ENCODE peak calls at places on chromosomes 5 and 9, in seven cellular contexts. One of them, this sample, is unnamed. For H3K36me3, the result is how much of the 10 kb centered on the place peaks cover.

GRCh38 chr9:125758986-125759811 is 12.0 kb downstream of the PBX3 start:
- DNase-seq in effector memory CD4-positive, alpha-beta T cell: no peak
- DNase-seq in psoas muscle: no peak
- DNase-seq in DND-41: no peak
- DNase-seq in spleen: peak
- DNase-seq in aorta: peak
- DNase-seq in kidney epithelial cell: no peak
- DNase-seq in this sample: no peak

GRCh38 chr5:146753618-146754123 is 124.9 kb downstream of the PPP2R2B start:
- DNase-seq in effector memory CD4-positive, alpha-beta T cell: no peak
- DNase-seq in psoas muscle: no peak
- DNase-seq in DND-41: no peak
- DNase-seq in spleen: no peak
- DNase-seq in aorta: no peak
- DNase-seq in kidney epithelial cell: no peak
- DNase-seq in this sample: peak

GRCh38 chr9:137273616-137274320 is 3.8 kb upstream of the TOR4A start:
- DNase-seq in effector memory CD4-positive, alpha-beta T cell: no peak
- DNase-seq in psoas muscle: no peak
- DNase-seq in DND-41: no peak
- DNase-seq in spleen: peak
- DNase-seq in aorta: no peak
- DNase-seq in kidney epithelial cell: no peak
- DNase-seq in this sample: no peak

GRCh38 chr9:97849980-97850379 is 3.0 kb upstream of the FOXE1 start:
- DNase-seq in effector memory CD4-positive, alpha-beta T cell: no peak
- DNase-seq in psoas muscle: no peak
- DNase-seq in DND-41: no peak
- DNase-seq in spleen: no peak
- DNase-seq in aorta: no peak
- DNase-seq in kidney epithelial cell: no peak
- DNase-seq in this sample: no peak

GRCh38 chr9:107363511-107364182 is 80.6 kb downstream of the RAD23B start:
- DNase-seq in effector memory CD4-positive, alpha-beta T cell: no peak
- DNase-seq in psoas muscle: no peak
- DNase-seq in DND-41: no peak
- DNase-seq in spleen: no peak
- DNase-seq in aorta: no peak
- DNase-seq in kidney epithelial cell: no peak
- DNase-seq in this sample: no peak

GRCh38 chr9:115104908-115105307 is 13.0 kb downstream of the TNC start:
- DNase-seq in effector memory CD4-positive, alpha-beta T cell: no peak
- DNase-seq in psoas muscle: no peak
- DNase-seq in DND-41: no peak
- DNase-seq in spleen: no peak
- DNase-seq in aorta: no peak
- DNase-seq in kidney epithelial cell: no peak
- DNase-seq in this sample: no peak

GRCh38 chr9:3794005-3794404 is 268.2 kb upstream of the RFX3 start:
- DNase-seq in effector memory CD4-positive, alpha-beta T cell: no peak
- DNase-seq in psoas muscle: no peak
- DNase-seq in DND-41: no peak
- DNase-seq in spleen: no peak
- DNase-seq in aorta: no peak
- DNase-seq in kidney epithelial cell: peak
- DNase-seq in this sample: no peak

GRCh38 chr5:175216991-175217390 is 227.0 kb downstream of the DRD1 start:
- DNase-seq in effector memory CD4-positive, alpha-beta T cell: no peak
- DNase-seq in psoas muscle: peak
- DNase-seq in DND-41: no peak
- DNase-seq in spleen: no peak
- DNase-seq in aorta: peak
- DNase-seq in kidney epithelial cell: no peak
- DNase-seq in this sample: no peak

GRCh38 chr5:151298063-151298462 is 5.5 kb downstream of the SLC36A3 start:
- DNase-seq in effector memory CD4-positive, alpha-beta T cell: no peak
- DNase-seq in psoas muscle: no peak
- DNase-seq in DND-41: peak
- DNase-seq in spleen: no peak
- DNase-seq in aorta: no peak
- DNase-seq in kidney epithelial cell: no peak
- DNase-seq in this sample: peak

GRCh38 chr9:8486095-8486494 is 686.5 kb upstream of the DMAC1 start:
- DNase-seq in effector memory CD4-positive, alpha-beta T cell: no peak
- DNase-seq in psoas muscle: peak
- DNase-seq in DND-41: peak
- DNase-seq in spleen: no peak
- DNase-seq in aorta: no peak
- DNase-seq in kidney epithelial cell: peak
- DNase-seq in this sample: no peak

GRCh38 chr5:151870820-151871219 is 53.8 kb downstream of the GLRA1 start:
- DNase-seq in effector memory CD4-positive, alpha-beta T cell: no peak
- DNase-seq in psoas muscle: no peak
- DNase-seq in DND-41: no peak
- DNase-seq in spleen: no peak
- DNase-seq in aorta: no peak
- DNase-seq in kidney epithelial cell: peak
- DNase-seq in this sample: no peak

GRCh38 chr5:98031496-98031895 is 742.0 kb upstream of the RGMB start:
- DNase-seq in effector memory CD4-positive, alpha-beta T cell: no peak
- DNase-seq in psoas muscle: no peak
- DNase-seq in DND-41: no peak
- DNase-seq in spleen: no peak
- DNase-seq in aorta: no peak
- DNase-seq in kidney epithelial cell: no peak
- DNase-seq in this sample: no peak

GRCh38 chr5:127428748-127429147 is 88.7 kb upstream of the PRRC1 start:
- DNase-seq in effector memory CD4-positive, alpha-beta T cell: no peak
- DNase-seq in psoas muscle: no peak
- DNase-seq in DND-41: no peak
- DNase-seq in spleen: no peak
- DNase-seq in aorta: no peak
- DNase-seq in kidney epithelial cell: no peak
- DNase-seq in this sample: no peak

GRCh38 chr5:109196486-109196885 is 213.3 kb downstream of the PJA2 start:
- DNase-seq in effector memory CD4-positive, alpha-beta T cell: no peak
- DNase-seq in psoas muscle: no peak
- DNase-seq in DND-41: no peak
- DNase-seq in spleen: no peak
- DNase-seq in aorta: no peak
- DNase-seq in kidney epithelial cell: no peak
- DNase-seq in this sample: no peak

GRCh38 chr5:109191153-109191558 is 218.6 kb downstream of the PJA2 start:
- DNase-seq in effector memory CD4-positive, alpha-beta T cell: no peak
- DNase-seq in psoas muscle: no peak
- DNase-seq in DND-41: no peak
- DNase-seq in spleen: no peak
- DNase-seq in aorta: no peak
- DNase-seq in kidney epithelial cell: no peak
- DNase-seq in this sample: no peak

GRCh38 chr5:109195667-109196066 is 214.1 kb downstream of the PJA2 start:
- DNase-seq in effector memory CD4-positive, alpha-beta T cell: no peak
- DNase-seq in psoas muscle: no peak
- DNase-seq in DND-41: no peak
- DNase-seq in spleen: no peak
- DNase-seq in aorta: no peak
- DNase-seq in kidney epithelial cell: no peak
- DNase-seq in this sample: no peak

GRCh38 chr5:109192543-109193281 is 217.1 kb downstream of the PJA2 start:
- DNase-seq in effector memory CD4-positive, alpha-beta T cell: no peak
- DNase-seq in psoas muscle: no peak
- DNase-seq in DND-41: no peak
- DNase-seq in spleen: no peak
- DNase-seq in aorta: no peak
- DNase-seq in kidney epithelial cell: no peak
- DNase-seq in this sample: no peak

DNA sequence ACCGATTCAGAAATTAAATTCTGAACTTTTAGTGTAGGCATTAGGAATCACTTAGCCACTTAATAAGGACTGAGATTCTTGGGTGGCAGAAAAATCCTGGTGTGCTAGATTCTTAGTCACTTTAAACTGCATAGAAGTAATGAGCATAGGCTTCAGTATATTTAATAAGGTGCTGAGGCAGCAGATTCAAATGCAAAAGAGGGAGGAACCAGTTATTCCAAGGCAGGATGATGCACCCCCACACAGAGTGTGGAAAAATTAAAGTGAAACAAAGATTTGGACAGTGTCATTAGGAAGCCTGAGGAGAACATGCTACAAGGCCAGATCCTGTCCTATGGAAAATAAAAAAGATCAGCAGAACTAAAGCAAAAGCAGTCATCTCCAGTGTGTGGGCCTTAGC is 217.7 kb downstream of the PJA2 start:
- DNase-seq in effector memory CD4-positive, alpha-beta T cell: no peak
- DNase-seq in psoas muscle: no peak
- DNase-seq in DND-41: no peak
- DNase-seq in spleen: no peak
- DNase-seq in aorta: no peak
- DNase-seq in kidney epithelial cell: no peak
- DNase-seq in this sample: no peak
- H3K36me3 ChIP-seq in effector memory CD4-positive, alpha-beta T cell: under half
- H3K36me3 ChIP-seq in psoas muscle: under half
- H3K36me3 ChIP-seq in DND-41: under half
- H3K36me3 ChIP-seq in spleen: under half
- H3K36me3 ChIP-seq in aorta: under half
- H3K36me3 ChIP-seq in kidney epithelial cell: under half
- H3K36me3 ChIP-seq in this sample: under half

DNA sequence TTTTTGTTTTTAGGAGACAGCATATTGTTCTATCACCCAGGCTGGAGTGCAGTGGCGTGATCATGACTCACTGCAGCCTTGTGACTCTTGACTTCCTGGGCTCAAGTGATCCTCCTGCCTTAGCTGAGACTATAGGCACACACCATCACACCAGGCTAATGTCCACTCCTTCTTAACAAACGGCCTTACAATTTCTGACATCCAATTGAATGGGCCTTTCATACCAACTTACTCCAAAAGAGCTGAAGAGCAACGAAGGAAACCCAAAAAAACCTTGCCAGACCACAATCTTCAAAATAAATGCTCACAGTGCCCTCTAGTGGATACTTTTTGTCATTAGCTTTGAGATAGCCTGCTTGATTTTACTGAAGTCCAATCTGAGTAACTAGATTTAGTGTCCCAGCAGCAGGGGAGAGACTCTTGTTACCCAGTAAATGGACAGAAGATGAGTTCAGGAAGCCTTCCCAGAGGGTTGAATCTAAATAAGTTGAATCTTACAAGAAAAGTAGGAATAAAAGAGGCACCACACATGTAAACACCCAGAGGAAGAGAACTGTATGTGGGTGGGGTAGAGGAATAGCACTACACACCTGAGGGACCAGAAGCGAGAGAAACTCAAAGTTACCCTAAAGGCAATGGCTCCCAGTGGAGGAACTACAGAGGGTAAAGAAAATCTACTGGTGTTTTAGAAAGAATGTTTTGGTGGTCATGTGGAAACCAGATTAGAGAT is 9.3 kb downstream of the ZNF622 start:
- DNase-seq in effector memory CD4-positive, alpha-beta T cell: no peak
- DNase-seq in psoas muscle: peak
- DNase-seq in DND-41: peak
- DNase-seq in spleen: no peak
- DNase-seq in aorta: peak
- DNase-seq in kidney epithelial cell: peak
- DNase-seq in this sample: peak
- H3K36me3 ChIP-seq in effector memory CD4-positive, alpha-beta T cell: half or more
- H3K36me3 ChIP-seq in psoas muscle: half or more
- H3K36me3 ChIP-seq in DND-41: half or more
- H3K36me3 ChIP-seq in spleen: under half
- H3K36me3 ChIP-seq in aorta: under half
- H3K36me3 ChIP-seq in kidney epithelial cell: under half
- H3K36me3 ChIP-seq in this sample: half or more

DNA sequence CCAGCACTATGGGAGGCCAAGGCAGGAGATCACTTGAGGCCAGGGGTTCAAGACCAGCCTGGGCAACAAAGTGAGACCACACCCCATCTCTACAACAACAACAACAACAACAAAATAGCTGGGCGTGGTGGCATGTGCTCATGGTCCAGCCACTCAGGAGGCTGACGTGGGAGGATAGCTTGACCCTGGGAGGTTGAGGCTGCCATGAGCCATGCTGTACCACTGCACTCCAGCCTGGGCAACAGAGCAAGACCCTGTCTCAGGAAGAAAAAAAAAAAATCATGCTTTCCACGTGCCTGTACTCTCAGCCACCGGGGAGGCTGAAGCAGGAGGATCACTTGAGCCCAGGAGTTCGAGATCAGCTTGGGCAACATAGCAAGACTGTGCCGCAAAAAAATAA is 29.5 kb downstream of the TSC1 start:
- DNase-seq in effector memory CD4-positive, alpha-beta T cell: no peak
- DNase-seq in psoas muscle: no peak
- DNase-seq in DND-41: no peak
- DNase-seq in spleen: no peak
- DNase-seq in aorta: no peak
- DNase-seq in kidney epithelial cell: no peak
- DNase-seq in this sample: no peak
- H3K36me3 ChIP-seq in effector memory CD4-positive, alpha-beta T cell: half or more
- H3K36me3 ChIP-seq in psoas muscle: half or more
- H3K36me3 ChIP-seq in DND-41: under half
- H3K36me3 ChIP-seq in spleen: half or more
- H3K36me3 ChIP-seq in aorta: under half
- H3K36me3 ChIP-seq in kidney epithelial cell: under half
- H3K36me3 ChIP-seq in this sample: under half

GRCh38 chr5:173158366-173158765 is 14.0 kb downstream of the BNIP1 start:
- DNase-seq in effector memory CD4-positive, alpha-beta T cell: no peak
- DNase-seq in psoas muscle: no peak
- DNase-seq in DND-41: no peak
- DNase-seq in spleen: no peak
- DNase-seq in aorta: no peak
- DNase-seq in kidney epithelial cell: no peak
- DNase-seq in this sample: no peak

GRCh38 chr5:173159256-173159655 is 14.9 kb downstream of the BNIP1 start:
- DNase-seq in effector memory CD4-positive, alpha-beta T cell: no peak
- DNase-seq in psoas muscle: no peak
- DNase-seq in DND-41: no peak
- DNase-seq in spleen: no peak
- DNase-seq in aorta: no peak
- DNase-seq in kidney epithelial cell: no peak
- DNase-seq in this sample: no peak

GRCh38 chr5:173161148-173161547 is 16.8 kb downstream of the BNIP1 start:
- DNase-seq in effector memory CD4-positive, alpha-beta T cell: no peak
- DNase-seq in psoas muscle: no peak
- DNase-seq in DND-41: no peak
- DNase-seq in spleen: no peak
- DNase-seq in aorta: no peak
- DNase-seq in kidney epithelial cell: no peak
- DNase-seq in this sample: no peak

GRCh38 chr5:173165193-173165988 is 21.1 kb downstream of the BNIP1 start:
- DNase-seq in effector memory CD4-positive, alpha-beta T cell: no peak
- DNase-seq in psoas muscle: no peak
- DNase-seq in DND-41: no peak
- DNase-seq in spleen: no peak
- DNase-seq in aorta: no peak
- DNase-seq in kidney epithelial cell: no peak
- DNase-seq in this sample: no peak

DNA sequence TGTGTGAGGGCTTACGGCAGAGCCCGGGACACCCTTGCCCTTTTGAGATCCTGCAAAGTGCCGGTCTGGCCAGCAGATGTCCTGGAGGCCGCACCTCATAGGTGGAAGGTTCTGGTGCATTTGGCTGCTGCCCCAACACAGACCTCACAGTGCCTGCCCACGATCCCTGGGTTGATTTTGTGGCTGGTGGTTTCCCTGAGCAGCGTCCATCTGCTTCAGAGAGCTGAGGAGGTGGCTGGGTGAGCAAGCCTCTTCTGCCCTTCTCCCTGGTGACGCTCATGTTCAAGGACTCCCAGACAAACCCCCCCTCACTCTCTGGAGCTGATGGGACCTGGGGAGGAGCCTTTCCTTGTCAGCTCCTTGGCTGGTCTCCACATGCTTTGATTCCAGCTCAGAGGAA is 18.9 kb downstream of the BNIP1 start:
- DNase-seq in effector memory CD4-positive, alpha-beta T cell: no peak
- DNase-seq in psoas muscle: no peak
- DNase-seq in DND-41: no peak
- DNase-seq in spleen: no peak
- DNase-seq in aorta: no peak
- DNase-seq in kidney epithelial cell: no peak
- DNase-seq in this sample: no peak
- H3K36me3 ChIP-seq in effector memory CD4-positive, alpha-beta T cell: under half
- H3K36me3 ChIP-seq in psoas muscle: half or more
- H3K36me3 ChIP-seq in DND-41: under half
- H3K36me3 ChIP-seq in spleen: half or more
- H3K36me3 ChIP-seq in aorta: under half
- H3K36me3 ChIP-seq in kidney epithelial cell: under half
- H3K36me3 ChIP-seq in this sample: under half

This sample was measured in CD4-positive, alpha-beta memory T cell.